ENCODE peak calls at places on chromosomes 6 and 20, in four cellular contexts. One of them, this sample, is unnamed.

GRCh38 chr6:149248688-149249369 is 68.7 kb upstream of the TAB2 start:
- DNase-seq in AG10803: no peak
- DNase-seq in CD8-positive, alpha-beta memory T cell: no peak
- DNase-seq in activated CD4-positive, alpha-beta T cell treated with anti-CD3 and anti-CD28 coated beads, Interleukin-2, amount 10 ng/mL, durations not matched to agents 7 days and 5 days: no peak
- DNase-seq in this sample: no peak

GRCh38 chr6:143936986-143937765 is 70.9 kb downstream of the PLAGL1 start:
- DNase-seq in AG10803: no peak
- DNase-seq in activated CD4-positive, alpha-beta T cell treated with anti-CD3 and anti-CD28 coated beads, Interleukin-2, amount 10 ng/mL, durations not matched to agents 7 days and 5 days: no peak
- DNase-seq in CD8-positive, alpha-beta memory T cell: no peak
- DNase-seq in this sample: no peak

GRCh38 chr6:3526962-3527796 is 70.3 kb upstream of the SLC22A23 start:
- DNase-seq in activated CD4-positive, alpha-beta T cell treated with anti-CD3 and anti-CD28 coated beads, Interleukin-2, amount 10 ng/mL, durations not matched to agents 7 days and 5 days: no peak
- DNase-seq in AG10803: peak
- DNase-seq in CD8-positive, alpha-beta memory T cell: no peak
- DNase-seq in this sample: no peak

GRCh38 chr20:38242848-38243449 is 17.6 kb downstream of the KIAA1755 start:
- DNase-seq in AG10803: no peak
- DNase-seq in CD8-positive, alpha-beta memory T cell: no peak
- DNase-seq in activated CD4-positive, alpha-beta T cell treated with anti-CD3 and anti-CD28 coated beads, Interleukin-2, amount 10 ng/mL, durations not matched to agents 7 days and 5 days: peak
- DNase-seq in this sample: peak

GRCh38 chr6:113128020-113128419 is 729.1 kb upstream of the MARCKS start:
- DNase-seq in CD8-positive, alpha-beta memory T cell: no peak
- DNase-seq in AG10803: no peak
- DNase-seq in activated CD4-positive, alpha-beta T cell treated with anti-CD3 and anti-CD28 coated beads, Interleukin-2, amount 10 ng/mL, durations not matched to agents 7 days and 5 days: no peak
- DNase-seq in this sample: no peak

GRCh38 chr6:125746731-125747588 is 2.5 kb upstream of the HEY2 start:
- DNase-seq in CD8-positive, alpha-beta memory T cell: peak
- DNase-seq in AG10803: peak
- DNase-seq in activated CD4-positive, alpha-beta T cell treated with anti-CD3 and anti-CD28 coated beads, Interleukin-2, amount 10 ng/mL, durations not matched to agents 7 days and 5 days: peak
- DNase-seq in this sample: peak

GRCh38 chr6:37698264-37699137 is 818 bp upstream of the MDGA1 start:
- DNase-seq in AG10803: peak
- DNase-seq in activated CD4-positive, alpha-beta T cell treated with anti-CD3 and anti-CD28 coated beads, Interleukin-2, amount 10 ng/mL, durations not matched to agents 7 days and 5 days: peak
- DNase-seq in CD8-positive, alpha-beta memory T cell: peak
- DNase-seq in this sample: peak

GRCh38 chr6:35305117-35305516 is 7.5 kb downstream of the DEF6 start:
- DNase-seq in AG10803: no peak
- DNase-seq in CD8-positive, alpha-beta memory T cell: no peak
- DNase-seq in activated CD4-positive, alpha-beta T cell treated with anti-CD3 and anti-CD28 coated beads, Interleukin-2, amount 10 ng/mL, durations not matched to agents 7 days and 5 days: no peak
- DNase-seq in this sample: no peak

GRCh38 chr6:79646006-79646405 is 14.9 kb downstream of the SH3BGRL2 start:
- DNase-seq in AG10803: no peak
- DNase-seq in CD8-positive, alpha-beta memory T cell: no peak
- DNase-seq in activated CD4-positive, alpha-beta T cell treated with anti-CD3 and anti-CD28 coated beads, Interleukin-2, amount 10 ng/mL, durations not matched to agents 7 days and 5 days: peak
- DNase-seq in this sample: no peak

GRCh38 chr6:30725713-30726505 is 5.8 kb downstream of the TUBB start:
- DNase-seq in AG10803: peak
- DNase-seq in activated CD4-positive, alpha-beta T cell treated with anti-CD3 and anti-CD28 coated beads, Interleukin-2, amount 10 ng/mL, durations not matched to agents 7 days and 5 days: no peak
- DNase-seq in CD8-positive, alpha-beta memory T cell: no peak
- DNase-seq in this sample: no peak

GRCh38 chr6:25777031-25777430 is 22.5 kb downstream of the SLC17A4 start:
- DNase-seq in AG10803: no peak
- DNase-seq in CD8-positive, alpha-beta memory T cell: no peak
- DNase-seq in activated CD4-positive, alpha-beta T cell treated with anti-CD3 and anti-CD28 coated beads, Interleukin-2, amount 10 ng/mL, durations not matched to agents 7 days and 5 days: no peak
- DNase-seq in this sample: no peak

GRCh38 chr20:62822788-62823651 is 6.2 kb downstream of the COL9A3 start:
- DNase-seq in CD8-positive, alpha-beta memory T cell: no peak
- DNase-seq in activated CD4-positive, alpha-beta T cell treated with anti-CD3 and anti-CD28 coated beads, Interleukin-2, amount 10 ng/mL, durations not matched to agents 7 days and 5 days: peak
- DNase-seq in AG10803: no peak
- DNase-seq in this sample: no peak

GRCh38 chr20:51631011-51631950 is 88.8 kb upstream of the NFATC2 start:
- DNase-seq in AG10803: peak
- DNase-seq in activated CD4-positive, alpha-beta T cell treated with anti-CD3 and anti-CD28 coated beads, Interleukin-2, amount 10 ng/mL, durations not matched to agents 7 days and 5 days: peak
- DNase-seq in CD8-positive, alpha-beta memory T cell: no peak
- DNase-seq in this sample: peak

This sample was measured in testis.